ENCODE peak calls at places on chromosomes 7 and 10, in nine cellular contexts. B is astrocyte, K is left lung, T is upper lobe of right lung, A is fibroblast of pulmonary artery, N is PC-3, I is MM.1S, O is HFF-Myc, D is Peyer's patch. W is an unnamed sample.

GRCh38 chr10:79454259-79454658 is 8.8 kb upstream of the ZCCHC24 start:
- DNase-seq in B (peak; percentile 73), K (no peak), T (no peak), A (peak; percentile 90), N (peak; percentile 99), I (no peak), O (no peak), D (peak; percentile 50), W (no peak)

GRCh38 chr7:94562525-94562924 is 52.9 kb downstream of the CASD1 start:
- DNase-seq in B (no peak), K (no peak), T (no peak), A (peak; percentile 55), N (no peak), I (no peak), O (no peak), D (no peak), W (peak; percentile 5)

GRCh38 chr10:114715171-114715670 is 57.1 kb upstream of the ABLIM1 start:
- DNase-seq in B (peak; percentile 85), K (no peak), T (no peak), A (peak; percentile 59), N (peak; percentile 57), I (no peak), O (no peak), D (no peak), W (no peak)

GRCh38 chr10:60286436-60287023 is 103.1 kb downstream of the ANK3 start:
- DNase-seq in B (peak; percentile 41), K (no peak), T (no peak), A (no peak), N (no peak), I (no peak), O (no peak), D (no peak), W (no peak)

GRCh38 chr10:75396861-75397570 is 4.5 kb downstream of the ZNF503 start:
- DNase-seq in B (no peak), K (peak; percentile 78), T (peak; percentile 78), A (no peak), N (peak; percentile 66), I (no peak), O (no peak), D (no peak), W (peak; percentile 51)

GRCh38 chr10:29243061-29243460 is 45.8 kb upstream of the LYZL1 start:
- DNase-seq in B (no peak), K (no peak), T (no peak), A (no peak), N (no peak), I (no peak), O (no peak), D (no peak), W (no peak)

GRCh38 chr7:36283171-36283570 is 106.5 kb upstream of the ANLN start:
- DNase-seq in B (no peak), K (no peak), T (no peak), A (no peak), N (no peak), I (no peak), O (no peak), D (no peak), W (no peak)

GRCh38 chr7:114431198-114431597 is 16.6 kb downstream of the FOXP2 start:
- DNase-seq in B (no peak), K (no peak), T (no peak), A (no peak), N (no peak), I (no peak), O (no peak), D (no peak), W (no peak)

GRCh38 chr10:109166935-109167334 is 756.4 kb downstream of the XPNPEP1 start:
- DNase-seq in B (no peak), K (no peak), T (no peak), A (no peak), N (peak; percentile 4), I (no peak), O (no peak), D (no peak), W (no peak)

DNA sequence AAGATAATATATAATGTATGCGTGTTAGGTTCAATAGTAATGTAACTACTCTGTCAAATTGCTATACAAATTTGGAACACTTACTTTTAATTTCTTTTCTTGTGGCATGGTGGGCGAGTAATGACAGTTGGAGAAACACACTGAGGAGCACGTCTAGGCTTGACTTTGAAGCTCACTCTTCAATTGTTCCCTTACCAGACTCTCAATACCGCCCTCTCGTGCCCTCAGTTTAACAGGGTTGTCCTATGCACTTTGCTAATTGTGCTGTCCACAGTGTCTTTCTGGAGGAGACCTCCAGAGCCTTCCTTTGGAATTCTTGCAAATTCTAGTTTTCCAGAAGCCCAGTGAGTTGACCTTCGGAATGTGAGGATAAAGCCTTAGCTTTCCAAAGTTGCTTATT is 107.2 kb upstream of the RELN start:
- DNase-seq in B (no peak), K (no peak), T (no peak), A (peak; percentile 24), N (peak; percentile 63), I (peak; percentile 20), O (no peak), D (no peak), W (peak; percentile 27)
- TF ChIP-seq CTCF in B (no peak), K (no peak), T (no peak), A (peak; percentile 18), N (peak; percentile 54), I (peak; percentile 24), O (no peak), D (no peak), W (no peak)

GRCh38 chr10:70745555-70745954 is 39.6 kb downstream of the TBATA start:
- DNase-seq in B (no peak), K (no peak), T (no peak), A (no peak), N (no peak), I (no peak), O (no peak), D (no peak), W (no peak)

GRCh38 chr10:70744617-70745138 is 40.5 kb downstream of the TBATA start:
- DNase-seq in B (no peak), K (no peak), T (no peak), A (no peak), N (no peak), I (no peak), O (no peak), D (no peak), W (no peak)

GRCh38 chr10:70743879-70744278 is 41.3 kb downstream of the TBATA start:
- DNase-seq in B (no peak), K (no peak), T (peak; percentile 57), A (no peak), N (no peak), I (no peak), O (no peak), D (no peak), W (no peak)

GRCh38 chr10:70742537-70743429 is 42.4 kb downstream of the TBATA start:
- DNase-seq in B (peak; percentile 83), K (peak; percentile 68), T (peak; percentile 60), A (peak; percentile 85), N (no peak), I (no peak), O (peak; percentile 47), D (peak; percentile 58), W (peak; percentile 54)

DNA sequence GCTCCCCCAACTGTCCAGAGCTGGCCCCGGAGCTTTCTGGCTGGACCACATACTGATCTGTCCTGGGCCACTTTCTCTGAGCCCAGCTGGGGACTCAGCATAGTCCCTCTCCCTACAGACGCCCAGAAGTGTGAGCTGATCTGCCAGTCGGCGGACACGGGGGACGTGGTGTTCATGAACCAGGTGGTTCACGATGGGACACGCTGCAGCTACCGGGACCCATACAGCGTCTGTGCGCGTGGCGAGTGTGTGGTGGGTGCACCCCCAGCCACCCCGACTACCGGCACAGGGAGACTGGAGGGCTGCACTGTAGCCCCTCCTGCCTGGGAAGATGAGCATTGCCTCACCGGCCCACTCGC is 41.8 kb downstream of the TBATA start:
- DNase-seq in B (no peak), K (peak; percentile 57), T (peak; percentile 47), A (no peak), N (no peak), I (no peak), O (no peak), D (no peak), W (no peak)
- TF ChIP-seq CTCF in B (no peak), K (no peak), T (no peak), A (no peak), N (no peak), I (no peak), O (no peak), D (no peak), W (no peak)

GRCh38 chr10:102931643-102932042 is 13.5 kb downstream of the CNNM2 start:
- DNase-seq in B (no peak), K (no peak), T (no peak), A (no peak), N (no peak), I (no peak), O (no peak), D (no peak), W (no peak)

GRCh38 chr10:102935510-102935909 is 17.4 kb downstream of the CNNM2 start:
- DNase-seq in B (no peak), K (no peak), T (no peak), A (no peak), N (no peak), I (no peak), O (no peak), D (no peak), W (no peak)

GRCh38 chr10:102941401-102941800 is 23.3 kb downstream of the CNNM2 start:
- DNase-seq in B (no peak), K (no peak), T (no peak), A (no peak), N (no peak), I (no peak), O (no peak), D (no peak), W (no peak)

GRCh38 chr10:102930720-102931119 is 12.6 kb downstream of the CNNM2 start:
- DNase-seq in B (no peak), K (no peak), T (no peak), A (no peak), N (no peak), I (no peak), O (no peak), D (no peak), W (no peak)

GRCh38 chr10:102935939-102936605 is 18.0 kb downstream of the CNNM2 start:
- DNase-seq in B (no peak), K (no peak), T (no peak), A (no peak), N (no peak), I (no peak), O (no peak), D (no peak), W (no peak)
- TF ChIP-seq CTCF in B (no peak), K (no peak), T (no peak), A (no peak), N (no peak), I (no peak), O (no peak), D (no peak), W (no peak)

DNA sequence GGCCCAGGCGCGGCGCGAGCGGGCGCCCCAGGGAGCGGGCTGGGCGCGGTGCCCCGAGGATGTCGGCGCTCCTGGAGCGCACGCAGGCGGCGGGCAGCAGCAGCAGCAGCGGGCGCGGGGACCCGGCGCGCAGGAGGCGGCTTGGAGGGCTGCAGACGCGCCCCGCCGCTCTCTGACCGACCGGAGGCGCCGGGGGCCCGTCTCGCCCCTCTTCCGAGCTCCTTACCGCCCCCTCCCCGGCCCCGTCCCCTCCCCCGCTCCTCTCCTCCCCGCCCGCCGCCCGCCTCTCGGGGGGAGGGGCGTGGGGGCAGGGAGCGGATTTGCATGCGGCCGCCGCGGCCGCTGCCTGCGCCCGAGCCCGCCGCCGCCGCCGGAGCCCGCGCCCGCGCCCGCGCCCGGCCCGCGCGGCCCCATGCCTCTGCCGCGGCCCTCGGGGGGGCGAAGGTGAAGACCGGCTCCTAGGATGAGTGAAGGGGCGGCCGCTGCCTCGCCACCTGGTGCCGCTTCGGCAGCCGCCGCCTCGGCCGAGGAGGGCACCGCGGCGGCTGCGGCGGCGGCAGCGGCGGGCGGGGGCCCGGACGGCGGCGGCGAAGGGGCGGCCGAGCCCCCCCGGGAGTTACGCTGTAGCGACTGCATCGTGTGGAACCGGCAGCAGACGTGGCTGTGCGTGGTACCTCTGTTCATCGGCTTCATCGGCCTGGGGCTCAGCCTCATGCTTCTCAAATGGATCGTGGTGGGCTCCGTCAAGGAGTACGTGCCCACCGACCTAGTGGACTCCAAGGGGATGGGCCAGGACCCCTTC is at the start of gene NRG3:
- DNase-seq in B (no peak), K (no peak), T (peak; percentile 40), A (no peak), N (no peak), I (peak; percentile 59), O (no peak), D (no peak), W (peak; percentile 49)
- TF ChIP-seq CTCF in B (no peak), K (no peak), T (no peak), A (no peak), N (no peak), I (no peak), O (no peak), D (no peak), W (no peak)

W was measured in endothelial cell.